ENCODE peak calls at places on chromosomes 6 and 20, in five cellular contexts. M is PC-3, C is HepG2, S is hepatocyte, V is fibroblast of lung. P is an unnamed sample.

GRCh38 chr20:4056880-4057279 is 41.5 kb upstream of the RNF24 start:
- DNase-seq in M (no peak), C (no peak), V (no peak), S (no peak), P (no peak)

GRCh38 chr6:156425374-156425773 is 351.8 kb upstream of the ARID1B start:
- DNase-seq in C (no peak), M (no peak), S (no peak), V (peak; percentile 78), P (peak; percentile 50)

GRCh38 chr6:169723991-169724553 is at the start of gene PHF10:
- DNase-seq in M (no peak), V (peak; percentile 28), S (peak; percentile 76), C (no peak), P (no peak)

GRCh38 chr6:116580198-116580597 is 8.9 kb downstream of the RWDD1 start:
- DNase-seq in V (no peak), C (no peak), S (no peak), M (no peak), P (no peak)

GRCh38 chr6:87870606-87871005 is 168.6 kb upstream of the AKIRIN2 start:
- DNase-seq in M (no peak), V (no peak), S (no peak), C (no peak), P (no peak)

GRCh38 chr20:9079038-9079731 is 10.3 kb downstream of the PLCB4 start:
- DNase-seq in C (no peak), M (no peak), S (no peak), V (no peak), P (no peak)

GRCh38 chr6:14506656-14507242 is 389.2 kb downstream of the CD83 start:
- DNase-seq in V (no peak), C (no peak), S (no peak), M (no peak), P (no peak)

GRCh38 chr6:121647905-121648304 is 212.5 kb downstream of the GJA1 start:
- DNase-seq in M (no peak), C (no peak), S (no peak), V (peak; percentile 50), P (peak; percentile 81)

GRCh38 chr6:150857062-150857905 is 8.2 kb upstream of the MTHFD1L start:
- DNase-seq in C (peak; percentile 15), S (peak; percentile 69), M (peak; percentile 92), V (peak; percentile 100), P (peak; percentile 99)

GRCh38 chr6:41237128-41237527 is 9.0 kb downstream of the TREML4 start:
- DNase-seq in M (no peak), S (no peak), V (no peak), C (no peak), P (no peak)

GRCh38 chr6:41236276-41236675 is 8.1 kb downstream of the TREML4 start:
- DNase-seq in M (no peak), C (no peak), V (no peak), S (no peak), P (no peak)

GRCh38 chr6:41239467-41240159 is 11.5 kb downstream of the TREML4 start:
- DNase-seq in M (no peak), C (no peak), S (no peak), V (no peak), P (no peak)
- TF ChIP-seq EZH2 in M (no peak), C (no peak), S (peak; percentile 93), V (peak; percentile 25), P (no peak)

DNA sequence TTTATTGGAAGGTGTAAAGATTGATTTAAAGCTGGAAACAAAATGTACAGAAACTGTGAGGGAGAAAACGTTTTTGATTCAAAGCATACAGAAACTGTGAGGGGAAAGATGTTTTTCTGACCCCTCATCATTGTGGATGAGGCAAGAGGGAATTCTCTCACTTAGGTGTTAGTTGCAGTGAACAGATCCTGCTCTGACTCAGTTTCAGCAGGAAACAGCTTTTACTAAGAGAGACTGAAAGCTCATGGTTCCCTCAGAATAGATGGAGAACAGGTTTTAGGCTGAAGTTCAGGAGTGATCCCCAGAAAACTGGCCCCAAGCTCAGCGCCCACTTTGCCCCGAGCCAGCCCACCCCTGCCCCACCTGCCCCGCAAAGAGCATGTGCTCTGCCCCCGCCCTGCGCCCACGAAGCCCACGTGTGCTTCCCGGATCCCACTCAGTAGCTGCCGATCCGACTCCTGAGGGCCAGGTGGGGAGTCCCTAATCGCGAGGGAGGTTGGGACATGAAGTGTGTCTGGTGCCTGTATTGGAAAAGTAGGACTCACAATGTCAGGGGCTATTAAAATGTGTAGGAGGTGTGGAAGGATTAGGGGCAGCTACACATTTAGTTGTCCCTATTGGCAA is 41.2 kb downstream of the DUSP22 start:
- DNase-seq in M (no peak), V (no peak), S (no peak), C (no peak), P (no peak)
- H3K9me3 ChIP-seq in M (no peaks in the 10 kb centered on the region), V (no peaks in the 10 kb centered on the region), S (no peaks in the 10 kb centered on the region), C (no peaks in the 10 kb centered on the region), P (no peaks in the 10 kb centered on the region)

GRCh38 chr6:109304284-109305015 is 77.8 kb downstream of the CD164 start:
- DNase-seq in C (no peak), S (no peak), V (no peak), M (no peak), P (no peak)
- H2AFZ ChIP-seq in C (no peak overlapping the region), S (no peak overlapping the region), V (no peak overlapping the region), M (no peak overlapping the region), P (no peak overlapping the region)

DNA sequence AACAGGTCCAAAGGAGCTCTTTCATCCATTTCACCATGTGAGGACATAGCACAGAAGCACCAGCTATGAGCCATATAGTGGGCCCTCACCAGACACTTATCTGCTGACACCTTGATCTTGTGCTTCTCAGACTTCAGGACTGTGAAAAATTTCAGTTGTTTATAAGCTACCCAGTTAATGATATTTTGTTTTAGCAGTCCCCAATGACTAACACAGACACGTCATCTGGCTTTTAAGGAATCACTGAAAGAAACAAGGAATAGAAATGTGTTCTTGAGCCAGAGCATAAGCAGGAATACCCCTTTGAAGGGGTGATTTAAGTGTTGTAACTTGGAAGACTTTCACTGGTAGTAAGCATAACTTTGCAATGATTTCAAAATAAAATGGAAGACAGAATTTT is 214.7 kb upstream of the PTCHD4 start:
- DNase-seq in S (no peak), C (no peak), M (no peak), V (peak; percentile 66), P (no peak)
- TF ChIP-seq EZH2 in S (no peak), C (no peak), M (no peak), V (no peak), P (no peak)

DNA sequence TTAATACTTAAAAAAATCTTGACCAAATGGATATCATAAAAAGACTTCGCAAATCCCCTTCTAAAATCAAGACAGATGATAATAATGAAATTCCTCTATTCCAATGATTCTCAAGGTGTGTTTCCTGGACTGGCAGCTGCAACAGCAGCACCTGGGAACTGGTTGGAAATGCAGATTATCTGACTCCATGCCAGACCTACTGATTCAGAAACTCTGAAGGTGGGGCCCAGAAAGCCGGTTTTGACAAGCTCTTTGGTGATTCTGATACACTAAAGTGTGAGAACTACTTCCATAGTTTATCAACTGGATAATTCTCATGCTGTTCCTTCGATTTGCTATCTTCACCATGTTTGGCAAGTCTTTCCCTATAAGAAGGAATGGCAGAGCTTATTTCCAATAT is 252.1 kb downstream of the COL12A1 start:
- DNase-seq in C (no peak), S (no peak), V (no peak), M (no peak), P (no peak)
- H3K9me3 ChIP-seq in C (no peaks in the 10 kb centered on the region), S (no peaks in the 10 kb centered on the region), V (no peaks in the 10 kb centered on the region), M (no peaks in the 10 kb centered on the region), P (no peaks in the 10 kb centered on the region)

GRCh38 chr6:90621581-90621980 is 34.7 kb upstream of the MAP3K7 start:
- DNase-seq in S (no peak), V (no peak), C (no peak), M (no peak), P (no peak)

GRCh38 chr6:90619221-90619620 is 32.3 kb upstream of the MAP3K7 start:
- DNase-seq in C (no peak), V (no peak), M (no peak), S (no peak), P (no peak)
- H2AFZ ChIP-seq in C (no peak overlapping the region), V (no peak overlapping the region), M (no peak overlapping the region), S (no peak overlapping the region), P (no peak overlapping the region)

GRCh38 chr6:166861961-166862286 is 94.4 kb downstream of the RNASET2 start:
- DNase-seq in C (no peak), S (no peak), M (no peak), V (no peak), P (no peak)

GRCh38 chr6:166864333-166864732 is 92.0 kb downstream of the RNASET2 start:
- DNase-seq in V (no peak), S (no peak), M (no peak), C (no peak), P (no peak)

GRCh38 chr6:166862287-166862977 is 93.9 kb downstream of the RNASET2 start:
- DNase-seq in M (no peak), S (peak; percentile 42), V (no peak), C (no peak), P (no peak)

GRCh38 chr6:166861304-166861703 is 95.0 kb downstream of the RNASET2 start:
- DNase-seq in M (no peak), S (no peak), C (no peak), V (no peak), P (no peak)

DNA sequence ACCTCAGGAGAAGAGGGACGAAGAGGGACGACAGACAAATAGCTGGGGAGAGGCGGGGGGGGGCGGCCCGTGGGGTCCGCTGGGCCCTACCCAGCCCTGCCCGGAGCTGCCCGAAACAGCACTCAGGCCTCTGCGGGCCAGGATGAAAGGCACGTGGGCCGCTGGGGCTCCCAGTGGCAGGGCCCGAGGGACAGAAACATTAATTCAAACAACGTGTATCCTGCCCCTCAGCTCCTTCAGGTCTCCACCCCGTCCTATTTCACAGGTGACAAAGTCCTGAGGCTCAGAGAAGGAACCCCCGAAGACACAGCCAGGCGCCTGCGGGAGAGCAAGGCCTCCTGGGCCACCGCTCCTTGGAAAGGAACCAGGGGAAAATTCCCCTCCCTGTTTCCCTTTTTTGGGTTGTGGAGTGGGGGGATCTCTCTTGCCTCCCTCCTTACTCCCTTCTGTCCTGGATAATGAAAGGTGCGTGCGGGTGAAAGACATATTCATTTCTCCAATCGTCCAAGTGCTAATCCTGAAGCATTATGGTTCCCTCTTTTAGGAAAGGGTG is 93.3 kb downstream of the RNASET2 start:
- DNase-seq in M (no peak), S (no peak), V (no peak), C (no peak), P (no peak)
- TF ChIP-seq EZH2 in M (no peak), S (no peak), V (peak; percentile 54), C (no peak), P (no peak)

GRCh38 chr20:46501337-46501942 is 11.9 kb downstream of the ZNF334 start:
- DNase-seq in S (no peak), M (no peak), C (peak; percentile 35), V (peak; percentile 18), P (no peak)

GRCh38 chr20:46505501-46505900 is 7.9 kb downstream of the ZNF334 start:
- DNase-seq in S (no peak), M (no peak), C (no peak), V (no peak), P (no peak)

GRCh38 chr20:46507760-46508407 is 5.5 kb downstream of the ZNF334 start:
- DNase-seq in M (no peak), V (no peak), C (no peak), S (no peak), P (no peak)

GRCh38 chr20:46501961-46502360 is 11.4 kb downstream of the ZNF334 start:
- DNase-seq in S (no peak), M (no peak), V (no peak), C (peak; percentile 16), P (no peak)
- H3K9me3 ChIP-seq in S (peaks cover 61% of the 10 kb centered on the region), M (peaks cover 54% of the 10 kb centered on the region), V (no peaks in the 10 kb centered on the region), C (no peaks in the 10 kb centered on the region), P (no peaks in the 10 kb centered on the region)

P was measured in endothelial cell of umbilical vein.